ENCODE peak calls at places on chromosomes 4 and X, in seven cellular contexts. S is tibial artery, T is lower leg skin, H is AG09319, I is GM20000, W is brain microvascular endothelial cell, R is neural crest cell. P is an unnamed sample.

GRCh38 chr4:122842984-122843531 is 16.4 kb downstream of the FGF2 start:
- DNase-seq in I (no peak), H (no peak), S (no peak), W (no peak), T (peak), R (no peak), P (no peak)

GRCh38 chr4:95572304-95572991 is 23.7 kb upstream of the UNC5C start:
- DNase-seq in H (no peak), R (no peak), T (peak), S (peak), I (no peak), W (peak), P (no peak)

GRCh38 chr4:55612341-55612740 is 20.3 kb upstream of the PDCL2 start:
- DNase-seq in R (no peak), S (no peak), H (no peak), T (no peak), I (no peak), W (no peak), P (no peak)

GRCh38 chr4:113411496-113411938 is 350.0 kb downstream of the CAMK2D start:
- DNase-seq in S (peak), W (peak), H (peak), R (no peak), I (no peak), T (peak), P (no peak)

GRCh38 chrX:150692837-150693781 is at the start of gene MTMR1:
- DNase-seq in T (no peak), S (peak), H (no peak), I (peak), W (no peak), R (no peak), P (peak)

GRCh38 chrX:40434443-40434842 is 146.3 kb upstream of the ATP6AP2 start:
- DNase-seq in R (no peak), I (no peak), T (no peak), S (no peak), H (no peak), W (no peak), P (no peak)

GRCh38 chr4:138576684-138577083 is 334.5 kb upstream of the SLC7A11 start:
- DNase-seq in S (no peak), H (peak), T (no peak), W (peak), I (no peak), R (no peak), P (no peak)

GRCh38 chr4:90495936-90496335 is 368.7 kb downstream of the CCSER1 start:
- DNase-seq in S (no peak), H (no peak), I (no peak), W (no peak), R (no peak), T (no peak), P (no peak)

GRCh38 chr4:26892480-26893150 is 32.0 kb downstream of the STIM2 start:
- DNase-seq in R (no peak), H (no peak), W (no peak), T (no peak), I (no peak), S (no peak), P (no peak)

GRCh38 chrX:41515376-41515775 is 68.2 kb downstream of the NYX start:
- DNase-seq in S (no peak), I (no peak), T (no peak), W (no peak), H (no peak), R (no peak), P (no peak)

GRCh38 chr4:85744950-85745349 is 270.0 kb downstream of the ARHGAP24 start:
- DNase-seq in H (no peak), S (no peak), I (no peak), T (no peak), W (no peak), R (no peak), P (no peak)

GRCh38 chr4:95050980-95051688 is 293.4 kb downstream of the BMPR1B start:
- DNase-seq in I (no peak), H (no peak), R (peak), T (no peak), S (no peak), W (no peak), P (no peak)

GRCh38 chr4:41359069-41359769 is 102.5 kb downstream of the UCHL1 start:
- DNase-seq in I (no peak), H (no peak), S (no peak), R (no peak), W (no peak), T (no peak), P (no peak)

GRCh38 chr4:138961687-138962086 is 53.9 kb upstream of the NOCT start:
- DNase-seq in T (no peak), I (no peak), W (no peak), H (no peak), S (no peak), R (no peak), P (no peak)

GRCh38 chrX:107755721-107756120 is 19.9 kb downstream of the TSC22D3 start:
- DNase-seq in H (no peak), R (no peak), W (no peak), I (no peak), S (no peak), T (no peak), P (no peak)

GRCh38 chrX:9899640-9900075 is 67.5 kb upstream of the CLDN34 start:
- DNase-seq in I (no peak), H (no peak), S (no peak), T (no peak), W (peak), R (peak), P (peak)

GRCh38 chr4:41146196-41146595 is 68.1 kb downstream of the APBB2 start:
- DNase-seq in R (no peak), T (no peak), H (no peak), W (no peak), I (no peak), S (no peak), P (no peak)

GRCh38 chr4:5373327-5373726 is 322.0 kb downstream of the STK32B start:
- DNase-seq in T (no peak), H (no peak), S (no peak), W (no peak), I (no peak), R (no peak), P (no peak)

GRCh38 chrX:75648803-75649588 is 126.2 kb upstream of the ZDHHC15 start:
- DNase-seq in S (no peak), I (no peak), R (no peak), T (no peak), W (no peak), H (no peak), P (no peak)

GRCh38 chrX:9797961-9798360 is 11.7 kb downstream of the SHROOM2 start:
- DNase-seq in S (no peak), R (no peak), T (no peak), H (no peak), I (no peak), W (no peak), P (no peak)

GRCh38 chr4:31334086-31334910 is 614.1 kb downstream of the PCDH7 start:
- DNase-seq in I (no peak), T (no peak), R (no peak), W (no peak), H (peak), S (no peak), P (no peak)

GRCh38 chr4:110902500-110902899 is 279.6 kb upstream of the PITX2 start:
- DNase-seq in R (no peak), H (no peak), W (no peak), T (no peak), I (no peak), S (no peak), P (no peak)

GRCh38 chrX:13535371-13535770 is 34.0 kb upstream of the EGFL6 start:
- DNase-seq in S (no peak), W (no peak), H (no peak), R (no peak), T (no peak), I (no peak), P (no peak)

GRCh38 chrX:28126886-28127285 is 145.6 kb upstream of the DCAF8L1 start:
- DNase-seq in R (no peak), H (no peak), T (no peak), S (no peak), W (no peak), I (no peak), P (no peak)

GRCh38 chr4:128661529-128661928 is 148.0 kb upstream of the JADE1 start:
- DNase-seq in S (no peak), R (no peak), W (no peak), T (no peak), H (no peak), I (no peak), P (no peak)

GRCh38 chr4:44425614-44426208 is 22.9 kb downstream of the KCTD8 start:
- DNase-seq in R (peak), T (no peak), I (no peak), S (no peak), W (peak), H (no peak), P (no peak)

GRCh38 chr4:112423591-112423990 is 92.4 kb downstream of the NEUROG2 start:
- DNase-seq in H (no peak), R (no peak), S (no peak), W (no peak), T (no peak), I (no peak), P (no peak)

GRCh38 chr4:5827108-5828004 is 65.5 kb downstream of the CRMP1 start:
- DNase-seq in T (no peak), W (peak), I (no peak), H (no peak), R (no peak), S (no peak), P (no peak)

GRCh38 chr4:176302283-176303275 is 17.2 kb upstream of the SPCS3 start:
- DNase-seq in S (no peak), W (peak), I (no peak), T (no peak), H (peak), R (no peak), P (no peak)

GRCh38 chrX:108307408-108308085 is 130.7 kb downstream of the COL4A6 start:
- DNase-seq in I (no peak), H (no peak), W (peak), R (no peak), S (peak), T (no peak), P (no peak)

GRCh38 chr4:180615746-180616145 is 1627.5 kb upstream of the TENM3 start:
- DNase-seq in W (no peak), I (no peak), T (no peak), S (no peak), H (no peak), R (no peak), P (no peak)

GRCh38 chr4:52914051-52914605 is 52.0 kb downstream of the RASL11B start:
- DNase-seq in T (no peak), W (peak), H (no peak), I (no peak), R (no peak), S (no peak), P (no peak)

GRCh38 chr4:71648448-71648847 is 135.4 kb downstream of the GC start:
- DNase-seq in T (no peak), S (no peak), R (no peak), W (no peak), I (no peak), H (no peak), P (no peak)

GRCh38 chr4:2948895-2949781 is 14.1 kb downstream of the NOP14 start:
- DNase-seq in R (no peak), T (no peak), W (no peak), S (no peak), H (no peak), I (no peak), P (no peak)

DNA sequence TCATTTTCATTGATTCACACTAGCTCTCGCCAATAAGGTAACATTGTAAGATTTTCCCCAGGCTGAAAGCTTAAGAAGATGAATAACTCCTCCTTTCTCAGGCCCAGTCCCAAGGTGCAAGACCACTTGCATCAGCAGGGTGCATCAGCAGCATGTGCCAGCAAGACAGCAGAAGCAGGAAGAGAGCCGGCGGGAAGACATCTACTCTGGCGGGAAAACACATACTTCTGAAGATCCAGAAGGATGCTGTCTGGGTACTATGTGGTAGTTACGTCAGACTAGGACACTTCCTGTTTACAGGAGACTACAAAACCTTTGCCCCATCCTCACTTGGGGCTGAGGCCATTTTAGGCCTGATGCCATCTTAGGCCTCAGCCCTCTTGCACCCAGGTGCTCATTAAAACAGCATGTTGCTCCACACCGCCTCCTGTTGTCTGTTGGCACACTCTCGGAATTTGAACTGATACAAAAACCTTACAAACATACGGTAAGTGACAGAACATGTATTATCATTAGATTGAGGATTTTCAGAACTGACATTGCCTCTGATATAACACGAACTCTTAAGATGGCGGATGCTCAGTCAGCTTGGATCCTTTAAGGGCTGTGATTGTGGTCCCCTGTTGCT is 886.5 kb upstream of the EPHA5 start:
- DNase-seq in T (no peak), W (no peak), S (no peak), R (no peak), H (no peak), I (no peak), P (no peak)
- TF ChIP-seq CTCF in T (no peak), W (no peak), S (no peak), R (no peak), H (no peak), I (no peak), P (no peak)

GRCh38 chr4:7156273-7157139 is 35.8 kb upstream of the SORCS2 start:
- DNase-seq in I (no peak), R (peak), W (peak), H (no peak), T (no peak), S (peak), P (no peak)

GRCh38 chr4:7154351-7154981 is 37.9 kb upstream of the SORCS2 start:
- DNase-seq in H (no peak), T (no peak), S (peak), W (no peak), I (no peak), R (no peak), P (no peak)

GRCh38 chr4:7153711-7154110 is 38.6 kb upstream of the SORCS2 start:
- DNase-seq in W (no peak), T (no peak), I (no peak), H (no peak), S (peak), R (no peak), P (no peak)

GRCh38 chr4:7157140-7157488 is 35.2 kb upstream of the SORCS2 start:
- DNase-seq in R (no peak), T (no peak), W (no peak), S (no peak), H (no peak), I (no peak), P (no peak)

DNA sequence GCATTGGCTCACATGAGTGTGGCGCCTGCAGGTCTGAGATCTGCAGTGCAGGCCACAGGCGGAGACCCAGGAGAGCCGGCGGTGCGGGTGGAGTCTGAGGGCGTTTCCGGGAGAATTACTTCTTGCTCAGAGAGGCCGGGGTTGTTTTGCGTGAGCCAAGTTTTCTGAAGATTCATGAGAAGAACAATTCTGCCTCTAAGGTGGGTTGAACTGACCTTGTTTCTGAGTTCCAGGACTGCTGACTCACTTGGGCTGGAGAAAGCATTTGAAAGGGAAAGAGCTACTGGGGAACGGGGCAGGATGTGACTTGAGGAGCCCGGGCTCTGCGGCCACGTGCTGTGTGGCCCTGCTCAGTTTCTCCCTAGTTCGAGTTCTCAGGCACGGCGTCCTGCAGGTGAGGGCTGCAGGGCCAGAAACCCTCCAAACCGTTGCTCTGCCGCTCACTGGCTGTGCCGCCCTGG is 36.7 kb upstream of the SORCS2 start:
- DNase-seq in R (no peak), S (no peak), W (no peak), I (no peak), T (no peak), H (no peak), P (no peak)
- TF ChIP-seq CTCF in R (no peak), S (no peak), W (no peak), I (no peak), T (no peak), H (no peak), P (no peak)

DNA sequence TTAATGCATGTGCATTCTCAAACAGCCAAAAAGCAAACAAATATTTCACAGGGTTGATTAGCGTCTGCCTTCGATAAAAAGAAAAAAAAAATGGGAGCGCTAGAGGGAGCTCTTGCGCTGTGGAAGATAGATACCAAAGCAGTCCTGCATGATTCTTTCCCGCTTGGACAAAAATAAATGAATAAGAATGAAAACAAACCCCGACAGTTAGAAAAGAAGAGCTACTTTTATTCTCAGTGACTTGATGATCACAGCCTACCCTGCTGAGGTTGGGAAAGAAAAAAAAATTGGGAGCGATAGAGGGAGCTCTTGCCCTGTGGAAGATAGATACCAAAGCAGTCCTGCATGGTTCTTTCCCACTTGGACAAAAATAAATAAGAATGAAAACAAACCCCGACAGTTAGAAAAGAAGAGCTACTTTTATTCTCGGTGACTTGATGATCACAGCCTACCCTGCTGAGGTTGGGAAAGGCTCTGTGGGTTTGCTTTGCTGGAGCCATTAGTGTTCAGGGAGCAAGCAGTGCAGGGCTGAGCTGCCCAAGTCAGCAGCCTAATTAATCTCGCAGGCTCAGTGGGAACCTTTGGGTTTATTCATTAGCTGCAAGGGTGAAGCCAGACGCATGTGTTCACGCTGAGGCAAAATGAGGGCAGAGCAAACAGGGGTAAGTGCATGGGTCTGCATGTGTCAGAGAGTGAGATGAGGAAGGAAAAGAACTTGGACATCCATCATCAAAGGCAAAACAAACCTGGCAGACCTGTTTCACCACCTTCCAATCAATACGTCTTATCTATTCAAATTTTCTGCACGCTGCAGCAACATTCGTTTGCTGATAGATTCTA is 249.3 kb upstream of the PRKX start:
- DNase-seq in H (no peak), T (no peak), I (no peak), R (peak), S (no peak), W (peak), P (no peak)
- TF ChIP-seq CTCF in H (peak), T (no peak), I (no peak), R (peak), S (no peak), W (peak), P (peak)

DNA sequence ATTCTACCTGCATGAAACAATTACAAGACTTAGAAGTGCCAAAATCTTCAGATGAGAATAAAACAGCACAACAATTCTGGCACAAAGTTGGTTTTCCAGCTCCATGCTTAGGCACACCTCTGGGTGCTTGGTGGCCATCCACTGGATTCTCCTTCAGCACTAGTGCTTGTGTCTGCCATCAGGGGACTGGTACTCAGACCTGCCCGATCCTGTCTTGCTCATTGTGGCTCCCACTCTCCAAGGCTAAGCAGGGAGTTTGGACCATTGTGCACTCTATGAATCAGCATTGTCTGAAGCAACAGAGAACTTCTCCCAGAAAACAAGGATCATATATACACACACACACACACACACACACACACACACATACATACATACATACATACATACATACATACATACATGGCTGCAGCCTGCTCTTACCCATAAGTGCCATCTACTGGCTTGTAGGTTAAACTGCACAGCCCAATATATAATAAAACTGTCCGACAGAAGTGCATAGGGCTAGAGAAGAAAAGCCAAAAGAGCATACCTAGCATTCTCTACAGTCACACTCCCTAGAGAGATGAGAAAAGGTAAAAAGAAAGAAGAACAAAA is 345.3 kb upstream of the LCORL start:
- DNase-seq in W (peak), S (no peak), T (no peak), H (no peak), I (no peak), R (no peak), P (no peak)
- TF ChIP-seq CTCF in W (peak), S (no peak), T (no peak), H (peak), I (peak), R (peak), P (peak)

GRCh38 chrX:123277347-123277746 is 93.3 kb downstream of the GRIA3 start:
- DNase-seq in S (no peak), H (no peak), W (no peak), T (no peak), I (no peak), R (no peak), P (no peak)

GRCh38 chrX:123277821-123278220 is 93.7 kb downstream of the GRIA3 start:
- DNase-seq in T (no peak), S (no peak), H (no peak), R (no peak), I (no peak), W (no peak), P (no peak)

DNA sequence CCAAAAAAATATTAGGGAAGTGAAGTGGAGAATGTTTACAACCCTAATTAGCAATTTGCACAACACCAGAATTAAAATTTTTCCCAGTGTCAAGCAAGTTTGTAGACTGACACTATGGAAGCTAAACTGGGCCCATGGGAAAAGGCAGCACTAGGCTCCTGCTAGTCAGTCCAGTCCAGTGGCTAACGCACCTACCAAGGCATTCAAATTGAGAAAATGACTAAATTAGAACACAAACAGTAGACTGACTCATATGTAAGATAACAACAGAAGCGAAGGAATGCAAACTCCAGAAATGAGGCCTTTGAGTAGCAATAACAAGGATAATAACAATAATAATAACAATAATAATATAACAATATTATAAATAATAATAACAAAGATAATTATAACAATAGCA is 90.7 kb downstream of the GRIA3 start:
- DNase-seq in I (no peak), S (no peak), W (peak), H (no peak), T (no peak), R (no peak), P (no peak)
- TF ChIP-seq CTCF in I (no peak), S (no peak), W (no peak), H (no peak), T (no peak), R (no peak), P (no peak)

GRCh38 chr4:73341454-73341853 is 62.6 kb upstream of the ALB start:
- DNase-seq in T (no peak), W (peak), I (peak), H (peak), R (peak), S (no peak), P (peak)
- TF ChIP-seq CTCF in T (no peak), W (peak), I (peak), H (peak), R (peak), S (no peak), P (peak)